ENCODE peak calls at places on chromosome 9, in four cellular contexts. R is neural crest cell, U is body of pancreas, G is endothelial cell. T is an unnamed sample.

GRCh38 chr9:124260769-124261603 is 3.2 kb downstream of the NEK6 start:
- DNase-seq in R (no peak), U (peak), G (no peak), T (no peak)

GRCh38 chr9:93610206-93610605 is 33.8 kb downstream of the PHF2 start:
- DNase-seq in R (no peak), U (no peak), G (no peak), T (no peak)

GRCh38 chr9:78127271-78128225 is 95.9 kb upstream of the GNAQ start:
- DNase-seq in R (peak), U (no peak), G (no peak), T (no peak)

GRCh38 chr9:69976165-69976564 is 67.5 kb upstream of the MAMDC2 start:
- DNase-seq in R (no peak), U (no peak), G (peak), T (no peak)

GRCh38 chr9:71758277-71758676 is 10.0 kb downstream of the CEMIP2 start:
- DNase-seq in R (no peak), U (peak), G (no peak), T (no peak)

GRCh38 chr9:8560560-8561525 is 761.3 kb upstream of the DMAC1 start:
- DNase-seq in R (no peak), U (no peak), G (no peak), T (no peak)

GRCh38 chr9:137878146-137878941 is 762 bp downstream of the CACNA1B start:
- DNase-seq in R (peak), U (no peak), G (peak), T (peak)

GRCh38 chr9:108830292-108830691 is 25.5 kb downstream of the ACTL7B start:
- DNase-seq in R (no peak), U (no peak), G (no peak), T (no peak)

GRCh38 chr9:36187414-36187813 is 3.3 kb upstream of the CLTA start:
- DNase-seq in R (no peak), U (no peak), G (no peak), T (no peak)

GRCh38 chr9:78121488-78121887 is 89.9 kb upstream of the GNAQ start:
- DNase-seq in R (peak), U (peak), G (peak), T (peak)

GRCh38 chr9:125649315-125649714 is 57.7 kb downstream of the MAPKAP1 start:
- DNase-seq in R (no peak), U (no peak), G (no peak), T (peak)

GRCh38 chr9:93357649-93358048 is 93.8 kb upstream of the FAM120A start:
- DNase-seq in R (no peak), U (no peak), G (no peak), T (peak)

GRCh38 chr9:125028041-125028440 is 87.2 kb upstream of the GOLGA1 start:
- DNase-seq in R (no peak), U (no peak), G (no peak), T (no peak)

GRCh38 chr9:125255781-125256391 is 5.7 kb upstream of the GAPVD1 start:
- DNase-seq in R (no peak), U (no peak), G (peak), T (peak)

GRCh38 chr9:100309992-100310391 is 42.8 kb downstream of the TEX10 start:
- DNase-seq in R (no peak), U (no peak), G (no peak), T (no peak)

GRCh38 chr9:21993893-21994525 is at the start of gene CDKN2A:
- DNase-seq in R (no peak), U (no peak), G (peak), T (peak)

GRCh38 chr9:9102295-9102694 is 1302.7 kb upstream of the DMAC1 start:
- DNase-seq in R (no peak), U (no peak), G (no peak), T (no peak)

DNA sequence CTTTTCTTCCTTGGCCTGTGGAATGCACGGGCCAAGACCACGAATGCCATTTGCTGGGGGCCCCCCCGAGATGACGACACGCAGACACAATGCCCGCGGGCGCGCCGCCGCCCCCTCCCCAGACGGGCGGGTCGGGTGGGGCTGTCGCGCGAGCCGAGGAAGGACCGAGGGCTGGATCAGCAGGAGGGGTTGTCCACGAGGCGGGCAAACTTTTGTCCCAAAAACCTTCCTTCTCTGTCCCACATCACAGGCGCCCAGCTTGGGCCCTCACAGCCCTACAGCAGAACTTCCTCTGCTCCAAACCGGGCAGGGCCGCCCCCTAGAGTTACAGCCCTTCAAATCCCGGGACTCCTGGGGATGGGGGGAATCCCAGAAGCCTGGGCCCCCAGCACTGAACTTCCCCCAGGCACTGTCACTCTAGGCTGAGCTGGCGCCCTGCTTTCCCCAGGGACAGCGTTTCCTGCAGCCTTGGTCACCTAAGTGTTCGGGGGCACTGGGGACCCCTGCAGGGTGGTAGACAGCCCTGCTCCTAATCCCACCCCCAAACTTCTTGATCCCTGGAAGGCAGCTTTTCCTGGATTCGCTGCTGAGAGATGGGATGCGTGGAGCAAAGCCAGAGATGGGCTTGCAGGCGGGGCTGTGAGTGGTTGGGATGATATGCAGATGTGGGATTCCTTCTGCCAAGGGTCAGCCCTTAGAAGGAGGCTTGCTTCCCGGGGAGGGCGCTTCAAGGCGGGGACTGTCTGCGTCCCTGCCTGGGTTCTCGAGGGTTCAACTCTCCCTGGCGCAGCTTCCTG is 980 bp downstream of the COL5A1 start:
- DNase-seq in R (peak), U (peak), G (peak), T (no peak)
- TF ChIP-seq CTCF in R (no peak), U (no peak), G (no peak), T (no peak)

GRCh38 chr9:18438300-18438925 is 35.5 kb upstream of the ADAMTSL1 start:
- DNase-seq in R (peak), U (peak), G (peak), T (no peak)
- TF ChIP-seq CTCF in R (peak), U (no peak), G (no peak), T (no peak)

GRCh38 chr9:97848237-97848581 is 4.8 kb upstream of the FOXE1 start:
- DNase-seq in R (no peak), U (no peak), G (no peak), T (no peak)
- TF ChIP-seq CTCF in R (peak), U (no peak), G (no peak), T (no peak)

GRCh38 chr9:134858051-134858841 is 22.4 kb upstream of the FCN2 start:
- DNase-seq in R (no peak), U (no peak), G (no peak), T (peak)
- TF ChIP-seq CTCF in R (no peak), U (no peak), G (no peak), T (no peak)

DNA sequence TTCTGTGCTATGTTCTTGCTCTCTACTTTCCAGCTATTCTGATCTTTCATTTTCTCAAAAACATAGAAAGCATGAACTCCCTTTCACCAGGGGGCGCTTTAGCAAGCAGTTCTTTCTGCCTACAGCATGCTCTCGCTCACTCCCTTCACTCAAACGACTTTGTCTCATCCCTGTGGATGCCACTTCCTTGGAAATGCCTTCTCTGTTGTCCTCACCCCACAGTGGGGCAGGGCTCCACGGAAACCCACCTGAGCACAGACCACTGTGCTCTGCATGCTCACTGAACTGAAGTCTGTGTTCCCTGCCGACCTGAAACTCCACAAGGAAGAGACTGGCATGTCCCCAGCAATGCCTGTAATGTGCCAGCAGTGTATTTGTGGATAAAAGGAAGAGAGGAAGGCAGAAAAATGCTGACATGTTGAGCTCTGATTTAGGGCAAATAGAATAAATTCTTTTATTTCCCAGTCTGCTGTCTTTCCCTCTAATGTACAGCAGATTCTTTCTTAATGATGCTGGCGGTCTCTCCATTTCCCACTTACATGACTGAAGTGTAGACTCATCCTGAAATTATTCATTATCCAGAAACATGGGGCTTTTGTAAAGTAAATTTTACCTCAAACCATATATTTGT is 4.9 kb upstream of the ROR2 start:
- DNase-seq in R (peak), U (peak), G (peak), T (peak)
- TF ChIP-seq CTCF in R (peak), U (peak), G (peak), T (peak)